ENCODE peak calls at places on chromosomes 2 and 18, in four cellular contexts. W is WERI-Rb-1, V is A673, C is dorsolateral prefrontal cortex. F is an unnamed sample.

GRCh38 chr2:45168731-45169338 is 159.6 kb upstream of the SIX2 start:
- DNase-seq in W (peak; percentile 41), V (no peak), C (no peak), F (no peak)

GRCh38 chr2:179277429-179278196 is 13.0 kb upstream of the SESTD1 start:
- DNase-seq in W (no peak), V (no peak), C (no peak), F (no peak)

GRCh38 chr2:112906276-112906675 is 4.7 kb upstream of the IL37 start:
- DNase-seq in W (no peak), V (no peak), C (no peak), F (no peak)

GRCh38 chr2:107627164-107627563 is 199.5 kb upstream of the RGPD4 start:
- DNase-seq in W (no peak), V (no peak), C (no peak), F (no peak)

GRCh38 chr2:2561346-2562095 is 230.4 kb upstream of the MYT1L start:
- DNase-seq in W (no peak), V (no peak), C (no peak), F (no peak)

GRCh38 chr18:48613589-48613988 is 74.8 kb downstream of the CTIF start:
- DNase-seq in W (no peak), V (no peak), C (peak; percentile 89), F (no peak)

GRCh38 chr2:7037340-7038333 is 120.4 kb downstream of the RNF144A start:
- DNase-seq in W (peak; percentile 82), V (peak; percentile 72), C (peak; percentile 82), F (peak; percentile 39)

GRCh38 chr2:178286636-178287035 is 92.3 kb downstream of the OSBPL6 start:
- DNase-seq in W (no peak), V (no peak), C (no peak), F (no peak)

GRCh38 chr2:51413726-51414125 is 381.8 kb upstream of the NRXN1 start:
- DNase-seq in W (no peak), V (no peak), C (no peak), F (no peak)

GRCh38 chr18:62432176-62432575 is 90.6 kb upstream of the ZCCHC2 start:
- DNase-seq in W (no peak), V (no peak), C (no peak), F (no peak)

GRCh38 chr2:158099716-158100115 is 2.0 kb upstream of the UPP2 start:
- DNase-seq in W (no peak), V (peak; percentile 10), C (no peak), F (no peak)

GRCh38 chr2:70442301-70443077 is 111.1 kb downstream of the TGFA start:
- DNase-seq in W (no peak), V (no peak), C (no peak), F (no peak)

GRCh38 chr2:137797630-137798029 is 166.6 kb upstream of the HNMT start:
- DNase-seq in W (no peak), V (no peak), C (no peak), F (no peak)

GRCh38 chr2:30404354-30405265 is 42.4 kb upstream of the LCLAT1 start:
- DNase-seq in W (no peak), V (peak; percentile 9), C (no peak), F (peak; percentile 6)

GRCh38 chr2:232473467-232473890 is 14.2 kb downstream of the ECEL1 start:
- DNase-seq in W (peak; percentile 88), V (peak; percentile 79), C (no peak), F (no peak)

GRCh38 chr2:170335351-170335750 is 157.4 kb downstream of the MYO3B start:
- DNase-seq in W (no peak), V (no peak), C (no peak), F (peak; percentile 12)

GRCh38 chr2:239644016-239644415 is 243.2 kb upstream of the HDAC4 start:
- DNase-seq in W (no peak), V (peak; percentile 48), C (no peak), F (no peak)

GRCh38 chr2:6914829-6915228 is 2.4 kb upstream of the RNF144A start:
- DNase-seq in W (no peak), V (no peak), C (no peak), F (no peak)

GRCh38 chr2:112712903-112713584 is 7.8 kb upstream of the NT5DC4 start:
- DNase-seq in W (peak; percentile 69), V (no peak), C (no peak), F (no peak)

GRCh38 chr2:215452725-215453124 is 16.9 kb upstream of the FN1 start:
- DNase-seq in W (no peak), V (no peak), C (no peak), F (no peak)

GRCh38 chr18:67266591-67267237 is 249.8 kb downstream of the DSEL start:
- DNase-seq in W (no peak), V (no peak), C (no peak), F (no peak)

GRCh38 chr2:60925994-60926750 is 44.8 kb downstream of the REL start:
- DNase-seq in W (no peak), V (no peak), C (no peak), F (no peak)

GRCh38 chr2:157261199-157261782 is 3.8 kb downstream of the GALNT5 start:
- DNase-seq in W (no peak), V (no peak), C (no peak), F (no peak)

GRCh38 chr18:7872569-7872968 is 305.5 kb downstream of the PTPRM start:
- DNase-seq in W (no peak), V (no peak), C (no peak), F (no peak)

GRCh38 chr18:48902023-48902855 is 48.5 kb downstream of the SMAD7 start:
- DNase-seq in W (no peak), V (peak; percentile 87), C (peak; percentile 49), F (peak; percentile 81)

GRCh38 chr2:30627162-30627561 is 180.1 kb downstream of the CAPN13 start:
- DNase-seq in W (no peak), V (no peak), C (no peak), F (no peak)

GRCh38 chr18:76348267-76349066 is 146.6 kb downstream of the ZNF516 start:
- DNase-seq in W (no peak), V (no peak), C (no peak), F (no peak)

GRCh38 chr18:76347341-76347740 is 147.7 kb downstream of the ZNF516 start:
- DNase-seq in W (no peak), V (no peak), C (no peak), F (no peak)

GRCh38 chr18:76346490-76347130 is 148.4 kb downstream of the ZNF516 start:
- DNase-seq in W (no peak), V (no peak), C (no peak), F (no peak)

GRCh38 chr18:76350134-76351025 is 144.7 kb downstream of the ZNF516 start:
- DNase-seq in W (no peak), V (no peak), C (no peak), F (no peak)

GRCh38 chr18:76349067-76349715 is 145.9 kb downstream of the ZNF516 start:
- DNase-seq in W (peak; percentile 78), V (peak; percentile 87), C (peak; percentile 79), F (peak; percentile 68)
- TF ChIP-seq CTCF in W (peak; percentile 88), V (peak; percentile 91), C (peak; percentile 87), F (peak; percentile 94)

DNA sequence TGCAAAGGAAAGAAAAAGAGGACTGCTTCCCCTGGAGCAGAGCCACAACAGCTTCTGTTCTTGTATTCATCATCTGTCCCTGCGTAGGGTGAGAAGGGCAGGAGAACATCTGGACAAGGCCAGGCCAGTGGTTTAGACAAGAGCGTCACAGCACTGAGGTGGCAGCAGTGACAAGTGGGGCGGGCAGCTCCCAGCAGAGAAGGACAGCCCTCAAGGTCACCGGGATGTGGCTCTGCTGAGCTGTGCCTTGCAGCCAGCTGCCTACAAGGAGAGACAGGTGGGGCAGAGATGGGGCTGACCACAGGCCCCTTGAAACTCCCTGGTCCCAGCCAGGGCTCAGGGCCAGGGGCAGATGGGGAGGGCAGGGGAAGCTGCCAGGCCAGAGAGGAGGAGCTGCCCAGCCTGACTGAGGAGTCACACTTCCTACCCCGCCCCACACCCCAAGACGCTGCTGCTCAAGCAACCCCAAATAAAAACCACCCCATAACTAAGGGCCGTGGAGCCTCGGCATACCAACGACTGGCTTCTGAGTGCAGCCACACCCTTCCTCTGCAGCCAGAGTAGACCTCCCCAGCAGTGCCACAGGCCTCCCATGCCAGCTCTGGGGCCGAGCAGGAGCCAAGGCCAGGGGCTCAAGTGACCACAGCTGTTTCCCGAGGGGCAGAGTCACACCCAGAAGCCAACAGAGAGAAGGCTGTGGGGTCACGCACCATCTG is 5.4 kb downstream of the RAB11FIP5 start:
- DNase-seq in W (no peak), V (no peak), C (no peak), F (no peak)
- H3K4me3 ChIP-seq in W (no peak overlapping the region), V (no peak overlapping the region), C (no peak overlapping the region), F (no peak overlapping the region)

GRCh38 chr2:238521870-238522269 is 95.1 kb downstream of the ASB1 start:
- DNase-seq in W (no peak), V (no peak), C (no peak), F (no peak)

GRCh38 chr2:238525990-238526389 is 99.3 kb downstream of the ASB1 start:
- DNase-seq in W (no peak), V (peak; percentile 36), C (no peak), F (no peak)

GRCh38 chr2:238521002-238521401 is 94.3 kb downstream of the ASB1 start:
- DNase-seq in W (no peak), V (no peak), C (no peak), F (no peak)

GRCh38 chr2:238524584-238524983 is 97.9 kb downstream of the ASB1 start:
- DNase-seq in W (no peak), V (no peak), C (no peak), F (no peak)

DNA sequence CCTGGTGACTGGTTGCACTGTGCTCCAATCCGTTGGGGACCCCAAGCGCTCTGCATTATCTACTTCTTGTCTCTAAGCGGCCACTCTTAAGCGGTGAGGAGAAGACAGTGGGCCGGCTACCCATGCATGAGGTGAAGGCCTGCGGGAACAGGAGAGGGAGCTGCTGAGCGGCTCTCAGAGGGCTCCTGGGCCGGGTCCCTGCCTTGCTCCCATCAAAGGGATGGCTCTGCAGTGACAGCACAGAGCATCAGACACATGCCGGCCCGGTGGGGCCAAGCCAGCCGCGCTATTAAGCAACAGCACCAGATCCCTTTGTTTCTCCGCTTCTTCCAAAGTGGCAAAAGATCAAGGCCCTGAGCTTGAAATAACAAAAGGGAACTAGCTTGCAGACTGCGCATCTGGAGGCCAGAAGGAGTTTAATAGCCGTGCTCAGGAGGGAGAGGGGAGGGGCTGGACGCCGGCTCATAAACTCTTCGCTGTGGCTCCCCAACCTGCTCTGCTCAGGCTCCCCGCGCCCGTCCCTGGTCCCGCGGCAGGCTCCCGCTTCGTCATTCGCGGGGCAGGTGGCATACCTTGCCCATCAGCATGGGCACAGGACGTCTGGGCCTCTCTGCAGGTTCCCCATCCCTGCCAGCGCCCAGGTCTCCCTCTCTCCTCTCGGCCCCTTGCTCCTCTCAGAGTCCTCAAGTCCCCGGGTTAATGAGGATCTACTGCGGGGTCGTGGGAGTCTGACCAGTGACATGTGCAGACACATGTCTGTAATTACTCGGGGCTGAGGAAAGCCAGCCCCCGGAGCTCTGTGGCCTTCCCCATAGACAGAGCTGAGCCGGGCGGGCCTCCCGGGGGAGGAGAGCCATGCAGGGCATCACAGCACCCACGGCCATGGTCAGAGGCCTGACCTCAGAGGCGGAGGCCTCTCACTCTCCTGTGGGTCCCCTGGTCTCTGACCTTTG is 96.7 kb downstream of the ASB1 start:
- DNase-seq in W (no peak), V (no peak), C (no peak), F (no peak)
- TF ChIP-seq CTCF in W (peak; percentile 8), V (peak; percentile 34), C (no peak), F (peak; percentile 29)

GRCh38 chr2:74199871-74200305 is 1.5 kb downstream of the MTHFD2 start:
- DNase-seq in W (no peak), V (no peak), C (no peak), F (no peak)

GRCh38 chr2:74201196-74201595 is 2.8 kb downstream of the MTHFD2 start:
- DNase-seq in W (no peak), V (no peak), C (no peak), F (no peak)

GRCh38 chr2:74199275-74199701 is 873 bp downstream of the MTHFD2 start:
- DNase-seq in W (no peak), V (no peak), C (no peak), F (no peak)

GRCh38 chr2:74204436-74204835 is 6.0 kb downstream of the MTHFD2 start:
- DNase-seq in W (no peak), V (no peak), C (no peak), F (no peak)

GRCh38 chr2:74201596-74201995 is 3.2 kb downstream of the MTHFD2 start:
- DNase-seq in W (no peak), V (no peak), C (no peak), F (no peak)
- H3K4me3 ChIP-seq in W (no peak overlapping the region), V (no peak overlapping the region), C (no peak overlapping the region), F (no peak overlapping the region)